ENCODE peak calls at places on chromosomes 11 and 22, in four cellular contexts. One of them, this sample, is unnamed.

GRCh38 chr11:35787626-35788025 is 125.1 kb downstream of the TRIM44 start:
- DNase-seq in GM12878: no peak
- DNase-seq in K562: no peak
- DNase-seq in HepG2: no peak
- DNase-seq in this sample: no peak

GRCh38 chr11:10591741-10592140 is 23.3 kb upstream of the LYVE1 start:
- DNase-seq in HepG2: no peak
- DNase-seq in GM12878: no peak
- DNase-seq in K562: no peak
- DNase-seq in this sample: no peak

GRCh38 chr11:129440028-129440630 is 64.5 kb downstream of the BARX2 start:
- DNase-seq in K562: no peak
- DNase-seq in HepG2: peak; percentile 26
- DNase-seq in GM12878: no peak
- DNase-seq in this sample: no peak

GRCh38 chr11:104764718-104765045 is 133.6 kb downstream of the CASP12 start:
- DNase-seq in HepG2: no peak
- DNase-seq in K562: no peak
- DNase-seq in GM12878: no peak
- DNase-seq in this sample: no peak

GRCh38 chr11:95156133-95156731 is 66.6 kb downstream of the ENDOD1 start:
- DNase-seq in HepG2: no peak
- DNase-seq in GM12878: no peak
- DNase-seq in K562: no peak
- DNase-seq in this sample: peak; percentile 32

GRCh38 chr22:38874529-38875222 is 2.7 kb upstream of the CBX6 start:
- DNase-seq in HepG2: no peak
- DNase-seq in K562: no peak
- DNase-seq in GM12878: no peak
- DNase-seq in this sample: no peak

GRCh38 chr11:120722539-120722938 is 211.0 kb downstream of the GRIK4 start:
- DNase-seq in K562: no peak
- DNase-seq in HepG2: no peak
- DNase-seq in GM12878: no peak
- DNase-seq in this sample: peak; percentile 24

GRCh38 chr11:44737686-44738085 is 10.9 kb downstream of the TSPAN18 start:
- DNase-seq in HepG2: no peak
- DNase-seq in GM12878: no peak
- DNase-seq in K562: no peak
- DNase-seq in this sample: no peak

GRCh38 chr11:11563193-11563592 is 58.6 kb downstream of the GALNT18 start:
- DNase-seq in K562: no peak
- DNase-seq in HepG2: no peak
- DNase-seq in GM12878: no peak
- DNase-seq in this sample: no peak

GRCh38 chr11:79045018-79045787 is 395.6 kb downstream of the TENM4 start:
- DNase-seq in HepG2: no peak
- DNase-seq in K562: no peak
- DNase-seq in GM12878: no peak
- DNase-seq in this sample: no peak

GRCh38 chr22:20207277-20208025 is 56.6 kb upstream of the CCDC188 start:
- DNase-seq in K562: peak; percentile 70
- DNase-seq in HepG2: no peak
- DNase-seq in GM12878: no peak
- DNase-seq in this sample: no peak

GRCh38 chr22:20206709-20207215 is 55.9 kb upstream of the CCDC188 start:
- DNase-seq in HepG2: no peak
- DNase-seq in GM12878: no peak
- DNase-seq in K562: peak; percentile 97
- DNase-seq in this sample: no peak

GRCh38 chr22:20205464-20205963 is 54.7 kb upstream of the CCDC188 start:
- DNase-seq in HepG2: no peak
- DNase-seq in K562: no peak
- DNase-seq in GM12878: no peak
- DNase-seq in this sample: no peak

GRCh38 chr22:20204821-20205220 is 54.0 kb upstream of the CCDC188 start:
- DNase-seq in GM12878: no peak
- DNase-seq in K562: no peak
- DNase-seq in HepG2: no peak
- DNase-seq in this sample: no peak

GRCh38 chr22:20205964-20206708 is 55.3 kb upstream of the CCDC188 start:
- DNase-seq in GM12878: peak; percentile 54
- DNase-seq in K562: peak; percentile 95
- DNase-seq in HepG2: peak; percentile 37
- DNase-seq in this sample: no peak
- TF ChIP-seq CTCF in GM12878: no peak
- TF ChIP-seq CTCF in K562: no peak
- TF ChIP-seq CTCF in HepG2: no peak
- TF ChIP-seq CTCF in this sample: no peak

DNA sequence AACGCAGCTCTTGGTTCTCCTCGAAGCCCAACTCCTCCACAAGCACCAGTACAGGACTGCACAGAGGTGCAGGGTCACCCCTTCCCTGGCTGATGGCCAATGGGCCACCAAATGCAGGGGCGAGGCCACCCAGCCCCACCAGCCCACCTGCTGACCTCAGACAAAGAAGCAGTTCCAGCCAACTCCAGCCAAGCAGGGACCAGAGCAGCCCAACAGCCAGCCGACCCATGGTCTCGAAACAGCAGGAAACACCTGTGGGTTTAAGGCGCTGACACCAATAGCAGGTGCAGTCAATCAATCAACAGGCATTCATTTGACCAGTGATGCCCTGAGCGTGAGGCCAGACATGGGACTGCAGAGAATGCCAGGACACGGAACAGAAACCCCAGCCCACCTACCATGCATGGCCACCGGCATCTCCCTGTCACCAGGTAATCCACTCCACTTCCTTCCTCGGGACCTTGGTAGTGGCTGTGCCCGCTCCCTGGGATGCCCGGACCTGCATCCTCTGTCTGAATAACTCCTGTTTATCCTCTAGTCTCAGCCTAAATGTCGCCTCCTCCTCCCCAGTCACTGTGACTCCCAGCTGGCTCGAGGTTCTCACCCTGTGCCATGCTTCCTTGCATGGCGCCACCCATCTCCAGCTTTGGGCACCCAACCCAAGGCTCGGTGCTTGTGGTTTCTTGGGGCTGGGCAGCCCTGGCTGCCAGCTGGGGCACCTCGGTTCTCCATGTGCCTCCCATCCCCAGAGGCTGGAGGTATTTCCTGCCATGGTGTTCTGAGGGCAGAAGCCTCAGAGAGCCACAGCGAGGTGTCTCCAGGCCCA is 1475.4 kb downstream of the BRD1 start:
- DNase-seq in K562: no peak
- DNase-seq in HepG2: no peak
- DNase-seq in GM12878: no peak
- DNase-seq in this sample: no peak
- TF ChIP-seq CREM in K562: no peak
- TF ChIP-seq CREM in HepG2: no peak
- TF ChIP-seq CREM in GM12878: no peak
- TF ChIP-seq CREM in this sample: no peak

GRCh38 chr22:47071078-47071811 is 308.8 kb downstream of the TBC1D22A start:
- DNase-seq in GM12878: no peak
- DNase-seq in K562: no peak
- DNase-seq in HepG2: no peak
- DNase-seq in this sample: no peak
- TF ChIP-seq CBFB in GM12878: no peak
- TF ChIP-seq CBFB in K562: no peak
- TF ChIP-seq CBFB in HepG2: no peak
- TF ChIP-seq CBFB in this sample: no peak

GRCh38 chr11:70306586-70307033 is 36.1 kb downstream of the PPFIA1 start:
- DNase-seq in K562: peak; percentile 48
- DNase-seq in HepG2: no peak
- DNase-seq in GM12878: no peak
- DNase-seq in this sample: no peak
- TF ChIP-seq CTCF in K562: no peak
- TF ChIP-seq CTCF in HepG2: no peak
- TF ChIP-seq CTCF in GM12878: no peak
- TF ChIP-seq CTCF in this sample: no peak

This sample was measured in WTC11.